ENCODE peak calls at places on chromosome 5, in ten cellular contexts. N is T-cell; T is heart right ventricle; F is H9; W is tibial artery; G is spleen; C is ovary; M is stimulated activated naive B cell treated with anti-CD40 and anti-IgM and Interleukin-4, amounts not matched to agents 10 μg/mL and 1 μg/mL and 100 μg/mL, for 72 hours; E is NCI-H2171 treated with DMSO at 0.1 percent for 48 hours; L is NCI-H69. K is an unnamed sample.

GRCh38 chr5:1911773-1912235 is 29.1 kb upstream of the IRX4 start:
- DNase-seq in W (peak; percentile 13), C (no peak), T (no peak), G (peak; percentile 36), N (no peak), M (no peak), E (no peak), L (no peak), F (peak; percentile 25), K (no peak)

GRCh38 chr5:152838241-152838786 is 433.2 kb upstream of the NMUR2 start:
- DNase-seq in F (no peak), G (no peak), T (no peak), N (no peak), L (peak; percentile 86), E (no peak), C (no peak), W (no peak), M (no peak), K (no peak)

GRCh38 chr5:140372971-140373487 is 13.0 kb downstream of the SLC4A9 start:
- DNase-seq in F (peak; percentile 90), M (peak; percentile 14), C (peak; percentile 81), L (peak; percentile 88), W (peak; percentile 73), G (peak; percentile 79), E (peak; percentile 24), N (no peak), T (peak; percentile 62), K (peak; percentile 44)

GRCh38 chr5:139711067-139711851 is 63.1 kb downstream of the CXXC5 start:
- DNase-seq in G (peak; percentile 87), C (no peak), N (no peak), F (peak; percentile 78), M (peak; percentile 36), T (peak; percentile 45), E (peak; percentile 77), L (peak; percentile 94), W (no peak), K (no peak)

GRCh38 chr5:11851965-11852745 is 52.1 kb downstream of the CTNND2 start:
- DNase-seq in N (no peak), M (no peak), W (no peak), L (no peak), T (no peak), E (no peak), C (no peak), G (no peak), F (no peak), K (no peak)

GRCh38 chr5:92629000-92629399 is 952.0 kb downstream of the NR2F1-AS1 start:
- DNase-seq in N (no peak), C (no peak), W (no peak), E (no peak), L (no peak), G (no peak), M (no peak), F (no peak), T (no peak), K (no peak)

GRCh38 chr5:63070001-63070400 is 491.4 kb downstream of the LRRC70 start:
- DNase-seq in T (no peak), E (no peak), M (no peak), W (no peak), L (no peak), N (no peak), F (no peak), G (no peak), C (no peak), K (no peak)

GRCh38 chr5:6652025-6652424 is 18.8 kb downstream of the SRD5A1 start:
- DNase-seq in M (peak; percentile 65), T (no peak), G (no peak), N (no peak), E (no peak), F (no peak), C (no peak), W (no peak), L (peak; percentile 74), K (no peak)

GRCh38 chr5:34926318-34926888 is 3.0 kb upstream of the DNAJC21 start:
- DNase-seq in C (no peak), E (no peak), G (no peak), F (no peak), L (no peak), M (no peak), T (no peak), W (no peak), N (no peak), K (no peak)

GRCh38 chr5:41012318-41012717 is 58.8 kb downstream of the MROH2B start:
- DNase-seq in E (no peak), C (no peak), T (no peak), L (no peak), G (no peak), W (no peak), N (no peak), M (no peak), F (no peak), K (no peak)

GRCh38 chr5:56512314-56512996 is 279.3 kb upstream of the ANKRD55 start:
- DNase-seq in F (no peak), M (no peak), T (peak; percentile 53), C (no peak), N (no peak), E (no peak), L (no peak), G (no peak), W (peak; percentile 38), K (no peak)

GRCh38 chr5:55620009-55620770 is 85.4 kb upstream of the PLPP1 start:
- DNase-seq in W (no peak), F (no peak), N (no peak), M (no peak), T (no peak), C (no peak), L (no peak), G (no peak), E (no peak), K (no peak)

GRCh38 chr5:97560176-97560993 is 377.3 kb upstream of the RIOK2 start:
- DNase-seq in L (no peak), M (no peak), F (no peak), G (no peak), E (no peak), T (no peak), C (no peak), N (no peak), W (no peak), K (no peak)